ENCODE peak calls at places on chromosome 12, in six cellular contexts. Y, O, K, R, Q and L are unnamed samples.

GRCh38 chr12:128687851-128688250 is 135.9 kb downstream of the SLC15A4 start:
- DNase-seq in Y (no peak), O (no peak), K (no peak), R (no peak), Q (no peak), L (no peak)

GRCh38 chr12:52148541-52149181 is 43.2 kb downstream of the KRT80 start:
- DNase-seq in Y (no peak), O (no peak), K (peak; percentile 29), R (no peak), Q (no peak), L (no peak)

GRCh38 chr12:52601671-52602070 is 408 bp upstream of the KRT72 start:
- DNase-seq in Y (no peak), O (no peak), K (no peak), R (no peak), Q (no peak), L (no peak)

GRCh38 chr12:90280564-90281058 is 572.0 kb upstream of the ATP2B1 start:
- DNase-seq in Y (no peak), O (no peak), K (peak; percentile 15), R (no peak), Q (no peak), L (no peak)

GRCh38 chr12:55142896-55143870 is 17.0 kb downstream of the OR9K2 start:
- DNase-seq in Y (peak; percentile 27), O (peak; percentile 70), K (peak; percentile 80), R (no peak), Q (peak; percentile 21), L (no peak)

GRCh38 chr12:85963322-85963721 is 89.2 kb downstream of the NTS start:
- DNase-seq in Y (no peak), O (no peak), K (no peak), R (no peak), Q (no peak), L (no peak)

GRCh38 chr12:120067901-120068300 is 48.7 kb downstream of the RAB35 start:
- DNase-seq in Y (no peak), O (no peak), K (no peak), R (no peak), Q (no peak), L (no peak)

GRCh38 chr12:128942960-128943477 is 89.7 kb downstream of the GLT1D1 start:
- DNase-seq in Y (no peak), O (no peak), K (no peak), R (no peak), Q (no peak), L (no peak)

GRCh38 chr12:38289396-38289795 is 27.2 kb upstream of the ALG10B start:
- DNase-seq in Y (no peak), O (no peak), K (no peak), R (no peak), Q (no peak), L (no peak)

GRCh38 chr12:117180790-117181467 is 9.3 kb downstream of the FBXO21 start:
- DNase-seq in Y (no peak), O (no peak), K (no peak), R (no peak), Q (no peak), L (no peak)

GRCh38 chr12:47590771-47591368 is 115.0 kb downstream of the RPAP3 start:
- DNase-seq in Y (no peak), O (no peak), K (peak; percentile 17), R (no peak), Q (no peak), L (no peak)

GRCh38 chr12:114480309-114481199 is 74.6 kb upstream of the TBX5 start:
- DNase-seq in Y (no peak), O (no peak), K (peak; percentile 68), R (no peak), Q (no peak), L (no peak)

GRCh38 chr12:70796989-70797388 is 123.5 kb downstream of the PTPRR start:
- DNase-seq in Y (no peak), O (no peak), K (peak; percentile 21), R (no peak), Q (no peak), L (no peak)

GRCh38 chr12:9649532-9649940 is 20.0 kb upstream of the CLEC2D start:
- DNase-seq in Y (no peak), O (peak; percentile 34), K (no peak), R (no peak), Q (no peak), L (no peak)

GRCh38 chr12:32901553-32901952 is 5.0 kb upstream of the PKP2 start:
- DNase-seq in Y (no peak), O (no peak), K (no peak), R (no peak), Q (no peak), L (no peak)

GRCh38 chr12:120000556-120000955 is 11.5 kb downstream of the BICDL1 start:
- DNase-seq in Y (no peak), O (no peak), K (no peak), R (no peak), Q (no peak), L (no peak)

GRCh38 chr12:67645126-67645525 is 3.4 kb upstream of the DYRK2 start:
- DNase-seq in Y (no peak), O (no peak), K (no peak), R (no peak), Q (no peak), L (no peak)

GRCh38 chr12:14554281-14555008 is 13.2 kb downstream of the PLBD1 start:
- DNase-seq in Y (no peak), O (no peak), K (peak; percentile 10), R (no peak), Q (no peak), L (no peak)

GRCh38 chr12:29104495-29104894 is 44.6 kb upstream of the FAR2 start:
- DNase-seq in Y (no peak), O (no peak), K (no peak), R (no peak), Q (peak; percentile 19), L (no peak)

GRCh38 chr12:107818984-107819383 is 44.5 kb downstream of the ASCL4 start:
- DNase-seq in Y (no peak), O (no peak), K (peak; percentile 89), R (no peak), Q (no peak), L (no peak)

GRCh38 chr12:68342966-68343365 is 10.8 kb upstream of the MDM1 start:
- DNase-seq in Y (no peak), O (no peak), K (no peak), R (no peak), Q (no peak), L (no peak)

GRCh38 chr12:43578782-43579181 is 26.8 kb upstream of the ADAMTS20 start:
- DNase-seq in Y (no peak), O (no peak), K (peak; percentile 40), R (no peak), Q (no peak), L (no peak)

GRCh38 chr12:127723236-127723635 is 543.7 kb upstream of the TMEM132C start:
- DNase-seq in Y (no peak), O (no peak), K (no peak), R (no peak), Q (no peak), L (no peak)

GRCh38 chr12:80936642-80937390 is 918 bp downstream of the LIN7A start:
- DNase-seq in Y (no peak), O (peak; percentile 44), K (peak; percentile 68), R (peak; percentile 62), Q (no peak), L (no peak)

GRCh38 chr12:12723147-12723680 is 6.0 kb downstream of the CDKN1B start:
- DNase-seq in Y (no peak), O (peak; percentile 51), K (no peak), R (no peak), Q (no peak), L (no peak)

GRCh38 chr12:71135077-71135811 is 22.6 kb downstream of the TSPAN8 start:
- DNase-seq in Y (no peak), O (no peak), K (no peak), R (no peak), Q (no peak), L (no peak)

GRCh38 chr12:48336564-48336963 is 14.2 kb downstream of the ZNF641 start:
- DNase-seq in Y (no peak), O (no peak), K (no peak), R (no peak), Q (no peak), L (no peak)

DNA sequence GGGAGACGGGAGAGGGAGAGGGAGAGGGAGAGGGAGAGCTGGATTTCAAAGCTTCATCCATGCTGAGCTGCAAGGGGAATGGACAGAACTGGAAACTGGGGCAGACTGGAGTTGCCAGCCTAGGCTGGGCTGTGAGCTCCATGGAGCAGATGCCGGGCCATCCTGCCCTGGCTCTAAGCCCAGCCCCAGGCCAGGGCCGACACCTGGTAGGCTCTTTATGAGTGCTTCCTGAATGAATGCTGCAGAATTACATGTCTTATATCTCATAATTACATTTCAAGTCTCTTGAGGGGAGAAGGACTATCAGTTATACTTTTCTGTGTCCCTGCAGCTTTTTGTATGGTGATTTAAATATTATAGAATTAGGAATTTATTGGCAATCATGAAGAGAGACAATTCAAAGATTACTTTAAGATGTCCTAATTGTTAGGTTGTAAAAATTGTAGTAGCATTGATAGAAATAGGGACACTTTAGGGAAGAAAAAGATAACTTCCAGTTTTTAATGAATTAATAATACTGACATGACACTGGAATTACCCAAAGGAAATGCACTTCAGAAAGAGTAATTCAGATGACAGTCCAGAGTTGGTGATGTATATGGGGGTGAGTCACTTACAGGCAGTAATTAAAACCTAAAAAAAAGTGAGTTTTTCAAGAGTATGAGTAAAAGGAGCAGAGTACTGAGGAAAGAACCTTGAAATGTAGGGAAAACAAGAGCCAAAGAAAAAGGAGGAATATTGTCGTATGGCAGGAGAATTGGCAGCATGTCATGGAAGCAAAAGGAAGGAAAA is 29.0 kb downstream of the SCYL2 start:
- DNase-seq in Y (no peak), O (no peak), K (peak; percentile 70), R (no peak), Q (no peak), L (no peak)
- H3K36me3 ChIP-seq in Y (peaks cover 23% of the 10 kb centered on the region), O (no peaks in the 10 kb centered on the region), K (peaks cover 9% of the 10 kb centered on the region), R (no peaks in the 10 kb centered on the region), Q (peaks cover 28% of the 10 kb centered on the region), L (peaks cover 23% of the 10 kb centered on the region)

DNA sequence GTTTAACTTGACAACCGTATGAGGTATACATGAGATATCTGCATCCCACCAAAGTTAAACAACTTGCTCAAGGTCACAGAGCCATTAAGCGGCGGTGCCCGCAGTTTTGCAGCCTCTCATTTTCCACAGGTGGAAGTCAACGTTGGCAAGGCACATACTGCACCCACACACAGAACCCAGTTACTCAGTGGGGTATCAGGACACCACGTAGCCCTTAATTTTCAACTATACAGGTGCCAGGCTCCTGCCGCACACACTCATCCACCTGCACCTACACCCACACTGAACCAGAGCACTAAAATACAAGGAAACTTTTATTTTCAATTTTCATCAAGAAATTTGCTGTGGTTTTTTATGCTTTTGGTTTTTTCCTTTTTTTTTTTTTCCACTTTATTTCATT is 1.7 kb upstream of the NOP2 start:
- DNase-seq in Y (no peak), O (no peak), K (no peak), R (no peak), Q (no peak), L (no peak)
- H3K36me3 ChIP-seq in Y (peaks cover 34% of the 10 kb centered on the region), O (peaks cover 12% of the 10 kb centered on the region), K (peaks cover 51% of the 10 kb centered on the region), R (no peaks in the 10 kb centered on the region), Q (peaks cover 47% of the 10 kb centered on the region), L (peaks cover 52% of the 10 kb centered on the region)

DNA sequence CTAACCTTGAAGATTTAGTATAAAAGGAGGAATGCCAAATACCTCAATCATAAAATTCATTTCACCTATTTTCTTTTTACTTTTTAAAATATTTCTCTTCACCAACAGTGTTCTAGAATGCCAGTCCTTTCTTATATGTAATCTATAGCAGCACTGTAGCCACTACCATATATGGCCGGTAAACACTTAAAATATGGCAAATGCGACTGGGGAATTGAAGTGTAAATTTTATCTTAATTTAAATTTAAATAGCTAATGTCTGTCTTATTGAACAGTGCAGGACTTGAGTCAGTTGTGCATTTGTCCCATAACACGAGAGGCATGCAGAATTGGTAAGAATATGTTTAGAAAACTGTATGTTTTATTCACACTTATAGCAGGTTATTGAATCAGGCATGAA is 50.1 kb downstream of the WASHC4 start:
- DNase-seq in Y (no peak), O (no peak), K (no peak), R (no peak), Q (no peak), L (no peak)
- H3K36me3 ChIP-seq in Y (peaks cover 9% of the 10 kb centered on the region), O (peaks cover 19% of the 10 kb centered on the region), K (peaks cover 86% of the 10 kb centered on the region), R (no peaks in the 10 kb centered on the region), Q (peaks cover 69% of the 10 kb centered on the region), L (peaks cover 47% of the 10 kb centered on the region)

GRCh38 chr12:56298828-56299227 is 1.3 kb downstream of the CS start:
- DNase-seq in Y (no peak), O (no peak), K (no peak), R (no peak), Q (no peak), L (no peak)
- H3K36me3 ChIP-seq in Y (peaks cover 7% of the 10 kb centered on the region), O (no peaks in the 10 kb centered on the region), K (peaks cover 4% of the 10 kb centered on the region), R (no peaks in the 10 kb centered on the region), Q (peaks cover 21% of the 10 kb centered on the region), L (no peaks in the 10 kb centered on the region)